ENCODE peak calls at places on chromosomes 1 and 21, in eight cellular contexts. A, W, K, L, Z, I, H and O are unnamed samples.
A peak's percentile ranks its signal among the peaks of the same experiment; 100 is the strongest.

GRCh38 chr1:44079566-44079965 is 39.1 kb upstream of the KLF17 start:
- DNase-seq in A (no peak), W (no peak), K (no peak), L (no peak), Z (no peak), I (no peak), H (no peak), O (no peak)

GRCh38 chr1:54158071-54158470 is 5.3 kb upstream of the CDCP2 start:
- DNase-seq in A (no peak), W (no peak), K (peak; percentile 29), L (no peak), Z (no peak), I (no peak), H (no peak), O (no peak)

GRCh38 chr21:35014302-35015044 is 34.6 kb downstream of the RUNX1 start:
- DNase-seq in A (no peak), W (no peak), K (no peak), L (no peak), Z (no peak), I (no peak), H (no peak), O (no peak)

GRCh38 chr1:152928671-152929070 is 18.3 kb upstream of the SPRR5 start:
- DNase-seq in A (no peak), W (no peak), K (no peak), L (no peak), Z (no peak), I (no peak), H (no peak), O (no peak)

GRCh38 chr21:45747802-45748445 is 104.4 kb downstream of the PCBP3 start:
- DNase-seq in A (no peak), W (no peak), K (peak; percentile 28), L (no peak), Z (no peak), I (no peak), H (no peak), O (no peak)

GRCh38 chr21:26843912-26844257 is 1.3 kb downstream of the ADAMTS1 start:
- DNase-seq in A (no peak), W (no peak), K (no peak), L (no peak), Z (no peak), I (no peak), H (peak; percentile 42), O (no peak)

GRCh38 chr21:16241500-16241963 is 511.8 kb downstream of the USP25 start:
- DNase-seq in A (no peak), W (no peak), K (no peak), L (no peak), Z (no peak), I (no peak), H (peak; percentile 60), O (no peak)

GRCh38 chr1:42941640-42942330 is 16.9 kb downstream of the SLC2A1 start:
- DNase-seq in A (peak; percentile 96), W (peak; percentile 84), K (peak; percentile 70), L (no peak), Z (peak; percentile 90), I (no peak), H (no peak), O (no peak)

GRCh38 chr1:21232044-21232443 is 55.3 kb upstream of the EIF4G3 start:
- DNase-seq in A (no peak), W (no peak), K (no peak), L (peak; percentile 37), Z (no peak), I (peak; percentile 43), H (peak; percentile 77), O (no peak)

GRCh38 chr21:30900881-30901280 is 19.5 kb upstream of the KRTAP11-1 start:
- DNase-seq in A (no peak), W (no peak), K (no peak), L (no peak), Z (no peak), I (no peak), H (no peak), O (no peak)

GRCh38 chr1:178536844-178537371 is 24.0 kb downstream of the TEX35 start:
- DNase-seq in A (peak; percentile 56), W (no peak), K (peak; percentile 62), L (no peak), Z (no peak), I (no peak), H (no peak), O (no peak)

GRCh38 chr1:21937034-21937371 is at the start of gene HSPG2:
- DNase-seq in A (no peak), W (no peak), K (no peak), L (no peak), Z (no peak), I (no peak), H (no peak), O (no peak)

GRCh38 chr1:15026114-15026483 is 127.4 kb upstream of the TMEM51 start:
- DNase-seq in A (no peak), W (no peak), K (no peak), L (no peak), Z (no peak), I (no peak), H (no peak), O (no peak)

GRCh38 chr1:158112994-158113758 is 67.5 kb upstream of the CD1D start:
- DNase-seq in A (no peak), W (no peak), K (no peak), L (peak; percentile 39), Z (no peak), I (peak; percentile 47), H (peak; percentile 82), O (no peak)

GRCh38 chr21:17463441-17463840 is 49.4 kb upstream of the CXADR start:
- DNase-seq in A (no peak), W (no peak), K (no peak), L (no peak), Z (no peak), I (no peak), H (peak; percentile 64), O (no peak)

GRCh38 chr1:248821101-248821500 is 4.6 kb downstream of the SH3BP5L start:
- DNase-seq in A (peak; percentile 63), W (no peak), K (no peak), L (no peak), Z (no peak), I (no peak), H (no peak), O (no peak)

GRCh38 chr1:27011058-27011764 is 1.4 kb downstream of the TENT5B start:
- DNase-seq in A (peak; percentile 89), W (peak; percentile 81), K (peak; percentile 35), L (no peak), Z (peak; percentile 81), I (no peak), H (peak; percentile 89), O (no peak)

DNA sequence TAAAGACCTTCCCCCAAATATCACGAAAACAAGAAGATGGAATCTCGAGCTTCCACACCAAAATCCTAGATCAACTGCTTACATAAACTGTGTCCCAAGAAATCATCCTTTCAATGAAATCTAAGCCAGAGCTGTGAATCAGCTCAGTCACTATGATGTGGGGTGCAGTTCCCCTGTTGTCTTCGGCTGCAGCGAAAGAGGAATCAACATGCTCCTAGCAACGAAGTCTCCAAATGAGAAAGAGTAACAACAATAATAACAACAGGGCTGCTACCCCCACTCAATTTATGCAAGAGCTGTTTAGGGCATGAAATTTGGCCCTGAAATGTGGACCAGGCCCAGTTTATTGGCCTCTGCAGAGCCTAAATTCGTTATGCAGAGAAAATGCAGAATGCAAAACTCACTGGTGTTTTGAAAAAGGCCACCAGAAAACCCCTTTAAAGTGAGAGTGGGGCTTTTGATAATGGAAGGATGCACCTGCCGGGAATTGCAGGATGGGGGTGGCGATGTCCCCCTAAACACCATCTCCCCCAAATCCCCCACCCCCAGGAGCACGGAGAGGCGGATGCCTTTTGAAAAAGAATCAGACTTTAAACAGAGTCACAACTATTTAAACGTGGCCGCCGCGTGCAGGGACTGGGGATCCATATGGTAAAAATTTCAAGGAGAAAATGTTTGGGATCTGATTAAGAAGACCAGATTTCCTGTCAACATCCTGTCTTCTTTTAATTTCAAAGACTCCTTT is 2.0 kb downstream of the RUNX3 start:
- DNase-seq in A (no peak), W (no peak), K (no peak), L (no peak), Z (no peak), I (no peak), H (peak; percentile 31), O (no peak)
- H3K27me3 ChIP-seq in A (peaks cover 77% of the 10 kb centered on the region), W (peaks cover 94% of the 10 kb centered on the region), K (peaks cover 92% of the 10 kb centered on the region), L (no peaks in the 10 kb centered on the region), Z (peaks cover 99% of the 10 kb centered on the region), I (no peaks in the 10 kb centered on the region), H (peaks cover 91% of the 10 kb centered on the region), O (no peaks in the 10 kb centered on the region)

GRCh38 chr1:23958810-23959460 is 693 bp upstream of the PNRC2 start:
- DNase-seq in A (peak; percentile 93), W (peak; percentile 96), K (peak; percentile 84), L (peak; percentile 93), Z (peak; percentile 95), I (peak; percentile 85), H (no peak), O (peak; percentile 91)
- H3K27ac ChIP-seq in A (peak overlapping the region; percentile 99), W (peak overlapping the region; percentile 98), K (peak overlapping the region; percentile 100), L (peak overlapping the region; percentile 99), Z (peak overlapping the region; percentile 100), I (peak overlapping the region; percentile 95), H (peak overlapping the region; percentile 100), O (peak overlapping the region; percentile 92)

GRCh38 chr1:92768915-92769314 is 16.0 kb downstream of the EVI5 start:
- DNase-seq in A (no peak), W (no peak), K (no peak), L (no peak), Z (no peak), I (no peak), H (no peak), O (no peak)

GRCh38 chr1:92778371-92778770 is 6.5 kb downstream of the EVI5 start:
- DNase-seq in A (no peak), W (no peak), K (no peak), L (no peak), Z (no peak), I (no peak), H (no peak), O (no peak)

GRCh38 chr1:92769856-92770255 is 15.1 kb downstream of the EVI5 start:
- DNase-seq in A (no peak), W (no peak), K (no peak), L (no peak), Z (no peak), I (no peak), H (no peak), O (no peak)

DNA sequence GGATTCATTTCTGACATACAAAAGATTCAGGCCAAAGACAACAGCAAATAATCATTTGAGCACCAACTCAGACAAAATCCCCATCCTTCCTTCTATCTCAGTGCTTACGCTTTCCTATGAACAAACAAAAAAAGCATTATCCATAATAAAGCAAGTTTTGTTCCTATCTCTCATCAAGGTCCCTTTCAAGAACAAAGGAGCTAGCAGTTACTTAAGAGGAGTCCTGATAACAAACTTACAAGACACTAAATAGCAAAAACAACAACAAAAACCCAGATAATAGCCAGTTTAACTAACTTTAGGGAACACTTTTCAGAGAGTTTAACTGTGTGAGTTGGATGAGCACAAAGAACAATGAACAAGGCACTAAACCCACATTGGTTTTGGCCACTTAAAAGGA is 10.5 kb downstream of the EVI5 start:
- DNase-seq in A (no peak), W (no peak), K (no peak), L (no peak), Z (no peak), I (no peak), H (peak; percentile 15), O (no peak)
- H3K27me3 ChIP-seq in A (no peaks in the 10 kb centered on the region), W (no peaks in the 10 kb centered on the region), K (no peaks in the 10 kb centered on the region), L (peaks cover 3% of the 10 kb centered on the region), Z (no peaks in the 10 kb centered on the region), I (peaks cover 3% of the 10 kb centered on the region), H (no peaks in the 10 kb centered on the region), O (no peaks in the 10 kb centered on the region)

DNA sequence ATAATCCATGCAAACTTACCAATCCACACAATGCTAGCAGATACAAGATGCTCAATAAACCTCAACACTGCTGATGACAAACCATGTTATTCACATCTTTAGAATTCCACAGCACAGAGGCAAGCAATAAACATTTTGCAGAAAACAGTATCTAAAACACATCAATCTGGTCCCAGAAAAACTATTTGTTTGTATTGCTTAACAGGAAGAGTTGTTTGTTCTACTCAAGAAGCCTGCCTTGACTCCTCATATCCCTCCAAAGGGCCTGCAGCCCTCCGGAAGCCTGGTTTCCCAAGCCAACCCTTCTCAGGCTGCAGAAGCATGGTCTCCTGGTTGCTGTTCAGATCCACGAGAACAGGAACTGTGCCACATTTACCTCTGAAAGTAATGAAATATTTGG is 139.7 kb downstream of the RERE start:
- DNase-seq in A (no peak), W (no peak), K (no peak), L (no peak), Z (no peak), I (no peak), H (no peak), O (no peak)
- H3K27ac ChIP-seq in A (no peak overlapping the region), W (no peak overlapping the region), K (no peak overlapping the region), L (no peak overlapping the region), Z (no peak overlapping the region), I (no peak overlapping the region), H (no peak overlapping the region), O (no peak overlapping the region)